ENCODE peak calls at places on chromosome 16, in ten cellular contexts. One of them, this sample, is unnamed.

GRCh38 chr16:35215287-35215686 is 1755.9 kb downstream of the TP53TG3F start:
- DNase-seq in T-helper 2 cell: no peak
- DNase-seq in Jurkat, Clone E6-1: no peak
- DNase-seq in NCI-H2029: no peak
- DNase-seq in stimulated activated CD4-positive, alpha-beta T cell treated with anti-CD3 and anti-CD28 coated beads, Interleukin-1b, Interleukin-23, amount 100 ng/mL, for 24 hours: no peak
- DNase-seq in pancreas: no peak
- DNase-seq in WTC11: no peak
- DNase-seq in left cardiac atrium: no peak
- DNase-seq in left colon: no peak
- DNase-seq in T-cell: no peak
- DNase-seq in this sample: no peak

GRCh38 chr16:3008749-3009088 is 4.0 kb upstream of the CLDN9 start:
- DNase-seq in T-helper 2 cell: no peak
- DNase-seq in Jurkat, Clone E6-1: no peak
- DNase-seq in NCI-H2029: no peak
- DNase-seq in stimulated activated CD4-positive, alpha-beta T cell treated with anti-CD3 and anti-CD28 coated beads, Interleukin-1b, Interleukin-23, amount 100 ng/mL, for 24 hours: no peak
- DNase-seq in pancreas: no peak
- DNase-seq in WTC11: no peak
- DNase-seq in left cardiac atrium: no peak
- DNase-seq in left colon: no peak
- DNase-seq in T-cell: no peak
- DNase-seq in this sample: no peak

GRCh38 chr16:86508947-86509758 is 1.2 kb upstream of the FOXF1 start:
- DNase-seq in T-helper 2 cell: no peak
- DNase-seq in Jurkat, Clone E6-1: no peak
- DNase-seq in NCI-H2029: no peak
- DNase-seq in stimulated activated CD4-positive, alpha-beta T cell treated with anti-CD3 and anti-CD28 coated beads, Interleukin-1b, Interleukin-23, amount 100 ng/mL, for 24 hours: no peak
- DNase-seq in pancreas: peak; percentile 69
- DNase-seq in WTC11: no peak
- DNase-seq in left cardiac atrium: peak; percentile 56
- DNase-seq in left colon: no peak
- DNase-seq in T-cell: no peak
- DNase-seq in this sample: no peak

GRCh38 chr16:12201216-12201615 is 224.7 kb downstream of the SNX29 start:
- DNase-seq in T-helper 2 cell: no peak
- DNase-seq in Jurkat, Clone E6-1: no peak
- DNase-seq in NCI-H2029: no peak
- DNase-seq in stimulated activated CD4-positive, alpha-beta T cell treated with anti-CD3 and anti-CD28 coated beads, Interleukin-1b, Interleukin-23, amount 100 ng/mL, for 24 hours: no peak
- DNase-seq in pancreas: no peak
- DNase-seq in WTC11: no peak
- DNase-seq in left cardiac atrium: no peak
- DNase-seq in left colon: no peak
- DNase-seq in T-cell: no peak
- DNase-seq in this sample: no peak

GRCh38 chr16:75074920-75075687 is 41.5 kb downstream of the LDHD start:
- DNase-seq in T-helper 2 cell: peak; percentile 95
- DNase-seq in Jurkat, Clone E6-1: peak; percentile 100
- DNase-seq in NCI-H2029: no peak
- DNase-seq in stimulated activated CD4-positive, alpha-beta T cell treated with anti-CD3 and anti-CD28 coated beads, Interleukin-1b, Interleukin-23, amount 100 ng/mL, for 24 hours: peak; percentile 45
- DNase-seq in pancreas: no peak
- DNase-seq in WTC11: no peak
- DNase-seq in left cardiac atrium: peak; percentile 64
- DNase-seq in left colon: peak; percentile 45
- DNase-seq in T-cell: peak; percentile 82
- DNase-seq in this sample: no peak

GRCh38 chr16:24626251-24626650 is 86.9 kb downstream of the RBBP6 start:
- DNase-seq in T-helper 2 cell: no peak
- DNase-seq in Jurkat, Clone E6-1: no peak
- DNase-seq in NCI-H2029: no peak
- DNase-seq in stimulated activated CD4-positive, alpha-beta T cell treated with anti-CD3 and anti-CD28 coated beads, Interleukin-1b, Interleukin-23, amount 100 ng/mL, for 24 hours: no peak
- DNase-seq in pancreas: no peak
- DNase-seq in WTC11: no peak
- DNase-seq in left cardiac atrium: no peak
- DNase-seq in left colon: no peak
- DNase-seq in T-cell: no peak
- DNase-seq in this sample: no peak

GRCh38 chr16:65154321-65154720 is 32.5 kb upstream of the CDH11 start:
- DNase-seq in T-helper 2 cell: no peak
- DNase-seq in Jurkat, Clone E6-1: no peak
- DNase-seq in NCI-H2029: no peak
- DNase-seq in stimulated activated CD4-positive, alpha-beta T cell treated with anti-CD3 and anti-CD28 coated beads, Interleukin-1b, Interleukin-23, amount 100 ng/mL, for 24 hours: no peak
- DNase-seq in pancreas: no peak
- DNase-seq in WTC11: peak; percentile 42
- DNase-seq in left cardiac atrium: no peak
- DNase-seq in left colon: no peak
- DNase-seq in T-cell: no peak
- DNase-seq in this sample: no peak

GRCh38 chr16:50821586-50821985 is 79.7 kb downstream of the CYLD start:
- DNase-seq in T-helper 2 cell: no peak
- DNase-seq in Jurkat, Clone E6-1: no peak
- DNase-seq in NCI-H2029: peak; percentile 0
- DNase-seq in stimulated activated CD4-positive, alpha-beta T cell treated with anti-CD3 and anti-CD28 coated beads, Interleukin-1b, Interleukin-23, amount 100 ng/mL, for 24 hours: no peak
- DNase-seq in pancreas: no peak
- DNase-seq in WTC11: no peak
- DNase-seq in left cardiac atrium: no peak
- DNase-seq in left colon: no peak
- DNase-seq in T-cell: no peak
- DNase-seq in this sample: no peak

GRCh38 chr16:11138769-11139623 is 117.0 kb downstream of the SOCS1 start:
- DNase-seq in T-helper 2 cell: no peak
- DNase-seq in Jurkat, Clone E6-1: no peak
- DNase-seq in NCI-H2029: no peak
- DNase-seq in stimulated activated CD4-positive, alpha-beta T cell treated with anti-CD3 and anti-CD28 coated beads, Interleukin-1b, Interleukin-23, amount 100 ng/mL, for 24 hours: no peak
- DNase-seq in pancreas: no peak
- DNase-seq in WTC11: no peak
- DNase-seq in left cardiac atrium: no peak
- DNase-seq in left colon: no peak
- DNase-seq in T-cell: no peak
- DNase-seq in this sample: no peak

GRCh38 chr16:50611332-50611934 is 63.2 kb downstream of the NKD1 start:
- DNase-seq in T-helper 2 cell: no peak
- DNase-seq in Jurkat, Clone E6-1: no peak
- DNase-seq in NCI-H2029: no peak
- DNase-seq in stimulated activated CD4-positive, alpha-beta T cell treated with anti-CD3 and anti-CD28 coated beads, Interleukin-1b, Interleukin-23, amount 100 ng/mL, for 24 hours: no peak
- DNase-seq in pancreas: no peak
- DNase-seq in WTC11: no peak
- DNase-seq in left cardiac atrium: no peak
- DNase-seq in left colon: no peak
- DNase-seq in T-cell: no peak
- DNase-seq in this sample: no peak

GRCh38 chr16:85104147-85104546 is 8.1 kb downstream of the CIBAR2 start:
- DNase-seq in T-helper 2 cell: no peak
- DNase-seq in Jurkat, Clone E6-1: no peak
- DNase-seq in NCI-H2029: no peak
- DNase-seq in stimulated activated CD4-positive, alpha-beta T cell treated with anti-CD3 and anti-CD28 coated beads, Interleukin-1b, Interleukin-23, amount 100 ng/mL, for 24 hours: no peak
- DNase-seq in pancreas: no peak
- DNase-seq in WTC11: no peak
- DNase-seq in left cardiac atrium: no peak
- DNase-seq in left colon: no peak
- DNase-seq in T-cell: no peak
- DNase-seq in this sample: no peak

GRCh38 chr16:16175296-16175695 is 48.0 kb downstream of the ABCC6 start:
- DNase-seq in T-helper 2 cell: no peak
- DNase-seq in Jurkat, Clone E6-1: no peak
- DNase-seq in NCI-H2029: no peak
- DNase-seq in stimulated activated CD4-positive, alpha-beta T cell treated with anti-CD3 and anti-CD28 coated beads, Interleukin-1b, Interleukin-23, amount 100 ng/mL, for 24 hours: no peak
- DNase-seq in pancreas: peak; percentile 23
- DNase-seq in WTC11: no peak
- DNase-seq in left cardiac atrium: no peak
- DNase-seq in left colon: peak; percentile 14
- DNase-seq in T-cell: no peak
- DNase-seq in this sample: no peak

This sample was measured in A549.